ENCODE peak calls at places on chromosomes 3 and 15, in eight cellular contexts. One of them, this sample, is unnamed. For H3K4me1, the result is how much of the 10 kb centered on the place peaks cover.

GRCh38 chr3:168847293-168847883 is 751.7 kb upstream of the GOLIM4 start:
- DNase-seq in left ventricle myocardium inferior: no peak
- DNase-seq in tibial nerve: no peak
- DNase-seq in uterus: no peak
- DNase-seq in body of pancreas: peak
- DNase-seq in lower lobe of right lung: no peak
- DNase-seq in IMR-90: peak
- DNase-seq in A549: no peak
- DNase-seq in this sample: no peak

GRCh38 chr3:72031581-72031980 is 246.6 kb upstream of the PROK2 start:
- DNase-seq in left ventricle myocardium inferior: peak
- DNase-seq in tibial nerve: no peak
- DNase-seq in uterus: no peak
- DNase-seq in body of pancreas: no peak
- DNase-seq in lower lobe of right lung: peak
- DNase-seq in IMR-90: peak
- DNase-seq in A549: no peak
- DNase-seq in this sample: peak

GRCh38 chr3:12947504-12948369 is 106.4 kb upstream of the RPL32 start:
- DNase-seq in left ventricle myocardium inferior: peak
- DNase-seq in tibial nerve: peak
- DNase-seq in uterus: peak
- DNase-seq in body of pancreas: no peak
- DNase-seq in lower lobe of right lung: peak
- DNase-seq in IMR-90: peak
- DNase-seq in A549: peak
- DNase-seq in this sample: no peak

GRCh38 chr3:4722103-4722502 is 229.0 kb downstream of the ITPR1 start:
- DNase-seq in left ventricle myocardium inferior: no peak
- DNase-seq in tibial nerve: no peak
- DNase-seq in uterus: no peak
- DNase-seq in body of pancreas: peak
- DNase-seq in lower lobe of right lung: no peak
- DNase-seq in IMR-90: peak
- DNase-seq in A549: peak
- DNase-seq in this sample: no peak

GRCh38 chr3:42660131-42660715 is 6.7 kb downstream of the ZBTB47 start:
- DNase-seq in left ventricle myocardium inferior: no peak
- DNase-seq in tibial nerve: no peak
- DNase-seq in uterus: no peak
- DNase-seq in body of pancreas: peak
- DNase-seq in lower lobe of right lung: no peak
- DNase-seq in IMR-90: peak
- DNase-seq in A549: no peak
- DNase-seq in this sample: peak

GRCh38 chr3:177358085-177358967 is 161.0 kb upstream of the TBL1XR1 start:
- DNase-seq in left ventricle myocardium inferior: peak
- DNase-seq in tibial nerve: no peak
- DNase-seq in uterus: peak
- DNase-seq in body of pancreas: peak
- DNase-seq in lower lobe of right lung: peak
- DNase-seq in IMR-90: peak
- DNase-seq in A549: peak
- DNase-seq in this sample: peak

GRCh38 chr15:67815036-67815592 is 10.2 kb upstream of the SKOR1 start:
- DNase-seq in left ventricle myocardium inferior: no peak
- DNase-seq in tibial nerve: no peak
- DNase-seq in uterus: no peak
- DNase-seq in body of pancreas: no peak
- DNase-seq in lower lobe of right lung: no peak
- DNase-seq in IMR-90: no peak
- DNase-seq in A549: no peak
- DNase-seq in this sample: no peak

GRCh38 chr15:48603922-48604321 is 41.6 kb downstream of the FBN1 start:
- DNase-seq in left ventricle myocardium inferior: no peak
- DNase-seq in tibial nerve: no peak
- DNase-seq in uterus: no peak
- DNase-seq in body of pancreas: no peak
- DNase-seq in lower lobe of right lung: no peak
- DNase-seq in IMR-90: no peak
- DNase-seq in A549: no peak
- DNase-seq in this sample: no peak

GRCh38 chr3:45480218-45480617 is 91.8 kb downstream of the LARS2 start:
- DNase-seq in left ventricle myocardium inferior: no peak
- DNase-seq in tibial nerve: no peak
- DNase-seq in uterus: no peak
- DNase-seq in body of pancreas: no peak
- DNase-seq in lower lobe of right lung: no peak
- DNase-seq in IMR-90: no peak
- DNase-seq in A549: no peak
- DNase-seq in this sample: no peak

GRCh38 chr3:24167468-24167867 is 222.4 kb downstream of the NR1D2 start:
- DNase-seq in left ventricle myocardium inferior: no peak
- DNase-seq in tibial nerve: no peak
- DNase-seq in uterus: no peak
- DNase-seq in body of pancreas: no peak
- DNase-seq in lower lobe of right lung: no peak
- DNase-seq in IMR-90: no peak
- DNase-seq in A549: no peak
- DNase-seq in this sample: no peak

GRCh38 chr3:108513961-108514360 is 3.6 kb upstream of the MYH15 start:
- DNase-seq in left ventricle myocardium inferior: no peak
- DNase-seq in tibial nerve: no peak
- DNase-seq in uterus: no peak
- DNase-seq in body of pancreas: no peak
- DNase-seq in lower lobe of right lung: no peak
- DNase-seq in IMR-90: peak
- DNase-seq in A549: no peak
- DNase-seq in this sample: no peak

GRCh38 chr3:178140491-178140890 is 395.7 kb upstream of the KCNMB2 start:
- DNase-seq in left ventricle myocardium inferior: no peak
- DNase-seq in tibial nerve: no peak
- DNase-seq in uterus: no peak
- DNase-seq in body of pancreas: no peak
- DNase-seq in lower lobe of right lung: no peak
- DNase-seq in IMR-90: peak
- DNase-seq in A549: no peak
- DNase-seq in this sample: no peak

GRCh38 chr15:49627407-49627877 is 6.6 kb downstream of the DTWD1 start:
- DNase-seq in left ventricle myocardium inferior: no peak
- DNase-seq in tibial nerve: no peak
- DNase-seq in uterus: no peak
- DNase-seq in body of pancreas: no peak
- DNase-seq in lower lobe of right lung: no peak
- DNase-seq in IMR-90: peak
- DNase-seq in A549: peak
- DNase-seq in this sample: no peak

GRCh38 chr15:74261685-74262084 is 25.6 kb downstream of the CCDC33 start:
- DNase-seq in left ventricle myocardium inferior: no peak
- DNase-seq in tibial nerve: no peak
- DNase-seq in uterus: no peak
- DNase-seq in body of pancreas: no peak
- DNase-seq in lower lobe of right lung: no peak
- DNase-seq in IMR-90: no peak
- DNase-seq in A549: no peak
- DNase-seq in this sample: no peak

GRCh38 chr3:184574552-184575430 is 13.2 kb downstream of the EPHB3 start:
- DNase-seq in left ventricle myocardium inferior: no peak
- DNase-seq in tibial nerve: no peak
- DNase-seq in uterus: no peak
- DNase-seq in body of pancreas: no peak
- DNase-seq in lower lobe of right lung: no peak
- DNase-seq in IMR-90: no peak
- DNase-seq in A549: no peak
- DNase-seq in this sample: no peak

GRCh38 chr15:85556618-85556895 is 176.2 kb downstream of the AKAP13 start:
- DNase-seq in left ventricle myocardium inferior: no peak
- DNase-seq in tibial nerve: no peak
- DNase-seq in uterus: no peak
- DNase-seq in body of pancreas: no peak
- DNase-seq in lower lobe of right lung: peak
- DNase-seq in IMR-90: no peak
- DNase-seq in A549: no peak
- DNase-seq in this sample: no peak

GRCh38 chr3:133986302-133986701 is 43.4 kb downstream of the SLCO2A1 start:
- DNase-seq in left ventricle myocardium inferior: no peak
- DNase-seq in tibial nerve: no peak
- DNase-seq in uterus: no peak
- DNase-seq in body of pancreas: no peak
- DNase-seq in lower lobe of right lung: no peak
- DNase-seq in IMR-90: no peak
- DNase-seq in A549: no peak
- DNase-seq in this sample: peak

GRCh38 chr15:90598053-90598577 is 68.4 kb downstream of the CRTC3 start:
- DNase-seq in left ventricle myocardium inferior: peak
- DNase-seq in tibial nerve: peak
- DNase-seq in uterus: peak
- DNase-seq in body of pancreas: peak
- DNase-seq in lower lobe of right lung: peak
- DNase-seq in IMR-90: no peak
- DNase-seq in A549: no peak
- DNase-seq in this sample: no peak

GRCh38 chr3:30188713-30189112 is 417.7 kb upstream of the TGFBR2 start:
- DNase-seq in left ventricle myocardium inferior: peak
- DNase-seq in tibial nerve: no peak
- DNase-seq in uterus: no peak
- DNase-seq in body of pancreas: no peak
- DNase-seq in lower lobe of right lung: no peak
- DNase-seq in IMR-90: peak
- DNase-seq in A549: no peak
- DNase-seq in this sample: no peak

GRCh38 chr3:38039899-38040261 is 872 bp downstream of the DLEC1 start:
- DNase-seq in left ventricle myocardium inferior: peak
- DNase-seq in tibial nerve: no peak
- DNase-seq in uterus: peak
- DNase-seq in body of pancreas: peak
- DNase-seq in lower lobe of right lung: peak
- DNase-seq in IMR-90: peak
- DNase-seq in A549: no peak
- DNase-seq in this sample: peak

GRCh38 chr15:35078221-35078915 is 6.7 kb downstream of the NANOGP8 start:
- DNase-seq in left ventricle myocardium inferior: no peak
- DNase-seq in tibial nerve: no peak
- DNase-seq in uterus: peak
- DNase-seq in body of pancreas: peak
- DNase-seq in lower lobe of right lung: no peak
- DNase-seq in IMR-90: peak
- DNase-seq in A549: peak
- DNase-seq in this sample: no peak

GRCh38 chr3:175208316-175208715 is 349.2 kb downstream of the NAALADL2 start:
- DNase-seq in left ventricle myocardium inferior: no peak
- DNase-seq in tibial nerve: no peak
- DNase-seq in uterus: no peak
- DNase-seq in body of pancreas: no peak
- DNase-seq in lower lobe of right lung: no peak
- DNase-seq in IMR-90: peak
- DNase-seq in A549: no peak
- DNase-seq in this sample: no peak

GRCh38 chr3:122299872-122300460 is 25.1 kb upstream of the CSTA start:
- DNase-seq in left ventricle myocardium inferior: no peak
- DNase-seq in tibial nerve: no peak
- DNase-seq in uterus: no peak
- DNase-seq in body of pancreas: peak
- DNase-seq in lower lobe of right lung: no peak
- DNase-seq in IMR-90: peak
- DNase-seq in A549: peak
- DNase-seq in this sample: no peak

GRCh38 chr3:53132347-53132746 is 2.1 kb upstream of the RFT1 start:
- DNase-seq in left ventricle myocardium inferior: no peak
- DNase-seq in tibial nerve: no peak
- DNase-seq in uterus: no peak
- DNase-seq in body of pancreas: no peak
- DNase-seq in lower lobe of right lung: no peak
- DNase-seq in IMR-90: no peak
- DNase-seq in A549: no peak
- DNase-seq in this sample: no peak

GRCh38 chr15:69092159-69092558 is 68.3 kb upstream of the GLCE start:
- DNase-seq in left ventricle myocardium inferior: no peak
- DNase-seq in tibial nerve: no peak
- DNase-seq in uterus: no peak
- DNase-seq in body of pancreas: no peak
- DNase-seq in lower lobe of right lung: no peak
- DNase-seq in IMR-90: peak
- DNase-seq in A549: peak
- DNase-seq in this sample: no peak

GRCh38 chr3:188489639-188490405 is 335.9 kb downstream of the LPP start:
- DNase-seq in left ventricle myocardium inferior: no peak
- DNase-seq in tibial nerve: no peak
- DNase-seq in uterus: no peak
- DNase-seq in body of pancreas: no peak
- DNase-seq in lower lobe of right lung: no peak
- DNase-seq in IMR-90: peak
- DNase-seq in A549: no peak
- DNase-seq in this sample: no peak

GRCh38 chr3:89533320-89533719 is 425.9 kb downstream of the EPHA3 start:
- DNase-seq in left ventricle myocardium inferior: no peak
- DNase-seq in tibial nerve: no peak
- DNase-seq in uterus: no peak
- DNase-seq in body of pancreas: no peak
- DNase-seq in lower lobe of right lung: no peak
- DNase-seq in IMR-90: no peak
- DNase-seq in A549: no peak
- DNase-seq in this sample: no peak

GRCh38 chr3:114469070-114469469 is 175.2 kb downstream of the TIGIT start:
- DNase-seq in left ventricle myocardium inferior: no peak
- DNase-seq in tibial nerve: no peak
- DNase-seq in uterus: no peak
- DNase-seq in body of pancreas: no peak
- DNase-seq in lower lobe of right lung: no peak
- DNase-seq in IMR-90: no peak
- DNase-seq in A549: no peak
- DNase-seq in this sample: no peak
- H3K4me3 ChIP-seq in left ventricle myocardium inferior: no peak
- H3K4me3 ChIP-seq in tibial nerve: no peak
- H3K4me3 ChIP-seq in uterus: no peak
- H3K4me3 ChIP-seq in body of pancreas: no peak
- H3K4me3 ChIP-seq in lower lobe of right lung: no peak
- H3K4me3 ChIP-seq in IMR-90: no peak
- H3K4me3 ChIP-seq in A549: no peak
- H3K4me3 ChIP-seq in this sample: no peak

GRCh38 chr3:40975711-40976121 is 223.6 kb upstream of the CTNNB1 start:
- DNase-seq in left ventricle myocardium inferior: no peak
- DNase-seq in tibial nerve: no peak
- DNase-seq in uterus: no peak
- DNase-seq in body of pancreas: no peak
- DNase-seq in lower lobe of right lung: no peak
- DNase-seq in IMR-90: no peak
- DNase-seq in A549: no peak
- DNase-seq in this sample: no peak
- H3K4me1 ChIP-seq in left ventricle myocardium inferior: half or more
- H3K4me1 ChIP-seq in tibial nerve: under half
- H3K4me1 ChIP-seq in uterus: under half
- H3K4me1 ChIP-seq in body of pancreas: under half
- H3K4me1 ChIP-seq in lower lobe of right lung: under half
- H3K4me1 ChIP-seq in IMR-90: under half
- H3K4me1 ChIP-seq in A549: under half
- H3K4me1 ChIP-seq in this sample: under half

GRCh38 chr3:158804441-158804840 is 2.6 kb downstream of the MFSD1 start:
- DNase-seq in left ventricle myocardium inferior: no peak
- DNase-seq in tibial nerve: no peak
- DNase-seq in uterus: no peak
- DNase-seq in body of pancreas: no peak
- DNase-seq in lower lobe of right lung: no peak
- DNase-seq in IMR-90: no peak
- DNase-seq in A549: no peak
- DNase-seq in this sample: no peak
- H3K4me3 ChIP-seq in left ventricle myocardium inferior: no peak
- H3K4me3 ChIP-seq in tibial nerve: no peak
- H3K4me3 ChIP-seq in uterus: no peak
- H3K4me3 ChIP-seq in body of pancreas: no peak
- H3K4me3 ChIP-seq in lower lobe of right lung: no peak
- H3K4me3 ChIP-seq in IMR-90: no peak
- H3K4me3 ChIP-seq in A549: no peak
- H3K4me3 ChIP-seq in this sample: no peak

GRCh38 chr3:149577801-149578200 is 80.0 kb downstream of the WWTR1 start:
- DNase-seq in left ventricle myocardium inferior: no peak
- DNase-seq in tibial nerve: no peak
- DNase-seq in uterus: no peak
- DNase-seq in body of pancreas: no peak
- DNase-seq in lower lobe of right lung: no peak
- DNase-seq in IMR-90: no peak
- DNase-seq in A549: no peak
- DNase-seq in this sample: no peak
- H3K4me1 ChIP-seq in left ventricle myocardium inferior: half or more
- H3K4me1 ChIP-seq in tibial nerve: half or more
- H3K4me1 ChIP-seq in uterus: under half
- H3K4me1 ChIP-seq in body of pancreas: under half
- H3K4me1 ChIP-seq in lower lobe of right lung: half or more
- H3K4me1 ChIP-seq in IMR-90: under half
- H3K4me1 ChIP-seq in A549: half or more
- H3K4me1 ChIP-seq in this sample: under half